ENCODE peak calls at places on chromosome 14, in seven cellular contexts. One of them, this sample, is unnamed.

GRCh38 chr14:60647081-60647836 is 2.0 kb downstream of the SIX1 start:
- DNase-seq in neuronal stem cell: peak; percentile 54
- DNase-seq in H9: peak; percentile 66
- DNase-seq in IMR-90: peak; percentile 69
- DNase-seq in H1: peak; percentile 74
- DNase-seq in mesendoderm: peak; percentile 77
- DNase-seq in trophoblast cell: no peak
- DNase-seq in this sample: peak; percentile 48

GRCh38 chr14:97638864-97639263 is 841.7 kb downstream of the VRK1 start:
- DNase-seq in neuronal stem cell: no peak
- DNase-seq in H9: no peak
- DNase-seq in IMR-90: no peak
- DNase-seq in H1: no peak
- DNase-seq in mesendoderm: no peak
- DNase-seq in trophoblast cell: no peak
- DNase-seq in this sample: no peak

GRCh38 chr14:35701531-35701930 is 107.6 kb downstream of the RALGAPA1 start:
- DNase-seq in neuronal stem cell: no peak
- DNase-seq in H9: no peak
- DNase-seq in IMR-90: no peak
- DNase-seq in H1: no peak
- DNase-seq in mesendoderm: no peak
- DNase-seq in trophoblast cell: no peak
- DNase-seq in this sample: no peak

GRCh38 chr14:39368261-39368959 is 63.8 kb downstream of the FBXO33 start:
- DNase-seq in neuronal stem cell: peak; percentile 69
- DNase-seq in H9: peak; percentile 80
- DNase-seq in IMR-90: peak; percentile 78
- DNase-seq in H1: peak; percentile 63
- DNase-seq in mesendoderm: peak; percentile 96
- DNase-seq in trophoblast cell: peak; percentile 71
- DNase-seq in this sample: peak; percentile 77

GRCh38 chr14:33510991-33511390 is 439.9 kb downstream of the EGLN3 start:
- DNase-seq in neuronal stem cell: no peak
- DNase-seq in H9: no peak
- DNase-seq in IMR-90: no peak
- DNase-seq in H1: no peak
- DNase-seq in mesendoderm: no peak
- DNase-seq in trophoblast cell: no peak
- DNase-seq in this sample: no peak

GRCh38 chr14:96098309-96098998 is 59.3 kb downstream of the C14orf132 start:
- DNase-seq in neuronal stem cell: peak; percentile 45
- DNase-seq in H9: peak; percentile 88
- DNase-seq in IMR-90: peak; percentile 71
- DNase-seq in H1: peak; percentile 75
- DNase-seq in mesendoderm: peak; percentile 88
- DNase-seq in trophoblast cell: peak; percentile 82
- DNase-seq in this sample: peak; percentile 76

GRCh38 chr14:70013269-70013873 is 134.2 kb downstream of the SMOC1 start:
- DNase-seq in neuronal stem cell: peak; percentile 54
- DNase-seq in H9: peak; percentile 74
- DNase-seq in IMR-90: peak; percentile 30
- DNase-seq in H1: peak; percentile 94
- DNase-seq in mesendoderm: peak; percentile 67
- DNase-seq in trophoblast cell: peak; percentile 59
- DNase-seq in this sample: no peak

GRCh38 chr14:85129907-85130306 is 400.0 kb upstream of the FLRT2 start:
- DNase-seq in neuronal stem cell: no peak
- DNase-seq in H9: no peak
- DNase-seq in IMR-90: no peak
- DNase-seq in H1: no peak
- DNase-seq in mesendoderm: no peak
- DNase-seq in trophoblast cell: no peak
- DNase-seq in this sample: no peak

GRCh38 chr14:68132722-68133121 is 313.1 kb downstream of the RAD51B start:
- DNase-seq in neuronal stem cell: no peak
- DNase-seq in H9: no peak
- DNase-seq in IMR-90: no peak
- DNase-seq in H1: no peak
- DNase-seq in mesendoderm: no peak
- DNase-seq in trophoblast cell: no peak
- DNase-seq in this sample: no peak

GRCh38 chr14:62409909-62410308 is 635.3 kb downstream of the KCNH5 start:
- DNase-seq in neuronal stem cell: no peak
- DNase-seq in H9: no peak
- DNase-seq in IMR-90: peak; percentile 80
- DNase-seq in H1: no peak
- DNase-seq in mesendoderm: no peak
- DNase-seq in trophoblast cell: no peak
- DNase-seq in this sample: peak; percentile 89

GRCh38 chr14:23441076-23441475 is 5.6 kb upstream of the MYH7 start:
- DNase-seq in neuronal stem cell: no peak
- DNase-seq in H9: no peak
- DNase-seq in IMR-90: no peak
- DNase-seq in H1: no peak
- DNase-seq in mesendoderm: no peak
- DNase-seq in trophoblast cell: no peak
- DNase-seq in this sample: no peak

GRCh38 chr14:38078393-38078792 is 129.3 kb upstream of the SSTR1 start:
- DNase-seq in neuronal stem cell: no peak
- DNase-seq in H9: no peak
- DNase-seq in IMR-90: no peak
- DNase-seq in H1: no peak
- DNase-seq in mesendoderm: no peak
- DNase-seq in trophoblast cell: no peak
- DNase-seq in this sample: no peak

GRCh38 chr14:86646125-86646524 is 1116.2 kb downstream of the FLRT2 start:
- DNase-seq in neuronal stem cell: no peak
- DNase-seq in H9: no peak
- DNase-seq in IMR-90: no peak
- DNase-seq in H1: no peak
- DNase-seq in mesendoderm: no peak
- DNase-seq in trophoblast cell: no peak
- DNase-seq in this sample: no peak

GRCh38 chr14:23569443-23570151 is 2.0 kb upstream of the AP1G2 start:
- DNase-seq in neuronal stem cell: no peak
- DNase-seq in H9: peak; percentile 81
- DNase-seq in IMR-90: no peak
- DNase-seq in H1: no peak
- DNase-seq in mesendoderm: peak; percentile 90
- DNase-seq in trophoblast cell: no peak
- DNase-seq in this sample: no peak

GRCh38 chr14:23864252-23864651 is 89.3 kb upstream of the DHRS4 start:
- DNase-seq in neuronal stem cell: no peak
- DNase-seq in H9: no peak
- DNase-seq in IMR-90: no peak
- DNase-seq in H1: no peak
- DNase-seq in mesendoderm: no peak
- DNase-seq in trophoblast cell: peak; percentile 23
- DNase-seq in this sample: no peak

GRCh38 chr14:98994571-98994970 is 277.4 kb downstream of the BCL11B start:
- DNase-seq in neuronal stem cell: no peak
- DNase-seq in H9: no peak
- DNase-seq in IMR-90: no peak
- DNase-seq in H1: no peak
- DNase-seq in mesendoderm: no peak
- DNase-seq in trophoblast cell: no peak
- DNase-seq in this sample: no peak

GRCh38 chr14:26180221-26180620 is 417.6 kb downstream of the NOVA1 start:
- DNase-seq in neuronal stem cell: no peak
- DNase-seq in H9: no peak
- DNase-seq in IMR-90: no peak
- DNase-seq in H1: no peak
- DNase-seq in mesendoderm: no peak
- DNase-seq in trophoblast cell: no peak
- DNase-seq in this sample: no peak

GRCh38 chr14:90091393-90091792 is 29.6 kb downstream of the KCNK13 start:
- DNase-seq in neuronal stem cell: no peak
- DNase-seq in H9: no peak
- DNase-seq in IMR-90: peak; percentile 20
- DNase-seq in H1: no peak
- DNase-seq in mesendoderm: no peak
- DNase-seq in trophoblast cell: no peak
- DNase-seq in this sample: no peak

GRCh38 chr14:96741151-96741977 is 55.8 kb upstream of the VRK1 start:
- DNase-seq in neuronal stem cell: peak; percentile 66
- DNase-seq in H9: peak; percentile 73
- DNase-seq in IMR-90: peak; percentile 15
- DNase-seq in H1: peak; percentile 94
- DNase-seq in mesendoderm: peak; percentile 46
- DNase-seq in trophoblast cell: peak; percentile 78
- DNase-seq in this sample: peak; percentile 46

GRCh38 chr14:60220084-60220483 is 28.9 kb upstream of the PPM1A start:
- DNase-seq in neuronal stem cell: no peak
- DNase-seq in H9: no peak
- DNase-seq in IMR-90: no peak
- DNase-seq in H1: no peak
- DNase-seq in mesendoderm: no peak
- DNase-seq in trophoblast cell: no peak
- DNase-seq in this sample: no peak

GRCh38 chr14:50047274-50047676 is 69.1 kb downstream of the VCPKMT start:
- DNase-seq in neuronal stem cell: no peak
- DNase-seq in H9: no peak
- DNase-seq in IMR-90: no peak
- DNase-seq in H1: no peak
- DNase-seq in mesendoderm: peak; percentile 40
- DNase-seq in trophoblast cell: peak; percentile 24
- DNase-seq in this sample: no peak
- H3K4me1 ChIP-seq in neuronal stem cell: no peaks in the 10 kb centered on the region
- H3K4me1 ChIP-seq in H9: peaks cover 8% of the 10 kb centered on the region
- H3K4me1 ChIP-seq in IMR-90: peaks cover 12% of the 10 kb centered on the region
- H3K4me1 ChIP-seq in H1: peaks cover 4% of the 10 kb centered on the region
- H3K4me1 ChIP-seq in mesendoderm: peaks cover 4% of the 10 kb centered on the region
- H3K4me1 ChIP-seq in trophoblast cell: peaks cover 47% of the 10 kb centered on the region
- H3K4me1 ChIP-seq in this sample: peaks cover 2% of the 10 kb centered on the region

GRCh38 chr14:104163541-104163940 is 25.2 kb downstream of the KIF26A start:
- DNase-seq in neuronal stem cell: no peak
- DNase-seq in H9: no peak
- DNase-seq in IMR-90: no peak
- DNase-seq in H1: no peak
- DNase-seq in mesendoderm: no peak
- DNase-seq in trophoblast cell: no peak
- DNase-seq in this sample: no peak

GRCh38 chr14:104164041-104164440 is 25.7 kb downstream of the KIF26A start:
- DNase-seq in neuronal stem cell: no peak
- DNase-seq in H9: no peak
- DNase-seq in IMR-90: no peak
- DNase-seq in H1: no peak
- DNase-seq in mesendoderm: no peak
- DNase-seq in trophoblast cell: no peak
- DNase-seq in this sample: no peak

GRCh38 chr14:104162495-104162894 is 24.1 kb downstream of the KIF26A start:
- DNase-seq in neuronal stem cell: no peak
- DNase-seq in H9: no peak
- DNase-seq in IMR-90: no peak
- DNase-seq in H1: no peak
- DNase-seq in mesendoderm: no peak
- DNase-seq in trophoblast cell: no peak
- DNase-seq in this sample: no peak

GRCh38 chr14:104166698-104167097 is 28.3 kb downstream of the KIF26A start:
- DNase-seq in neuronal stem cell: no peak
- DNase-seq in H9: no peak
- DNase-seq in IMR-90: no peak
- DNase-seq in H1: no peak
- DNase-seq in mesendoderm: no peak
- DNase-seq in trophoblast cell: no peak
- DNase-seq in this sample: no peak

GRCh38 chr14:104164512-104164911 is 26.1 kb downstream of the KIF26A start:
- DNase-seq in neuronal stem cell: no peak
- DNase-seq in H9: no peak
- DNase-seq in IMR-90: no peak
- DNase-seq in H1: no peak
- DNase-seq in mesendoderm: no peak
- DNase-seq in trophoblast cell: no peak
- DNase-seq in this sample: no peak
- H3K23ac ChIP-seq in neuronal stem cell: peak overlapping the region; percentile 68
- H3K23ac ChIP-seq in H9: no peak overlapping the region
- H3K23ac ChIP-seq in IMR-90: no peak overlapping the region
- H3K23ac ChIP-seq in H1: no peak overlapping the region
- H3K23ac ChIP-seq in mesendoderm: no peak overlapping the region
- H3K23ac ChIP-seq in trophoblast cell: no peak overlapping the region
- H3K23ac ChIP-seq in this sample: no peak overlapping the region

DNA sequence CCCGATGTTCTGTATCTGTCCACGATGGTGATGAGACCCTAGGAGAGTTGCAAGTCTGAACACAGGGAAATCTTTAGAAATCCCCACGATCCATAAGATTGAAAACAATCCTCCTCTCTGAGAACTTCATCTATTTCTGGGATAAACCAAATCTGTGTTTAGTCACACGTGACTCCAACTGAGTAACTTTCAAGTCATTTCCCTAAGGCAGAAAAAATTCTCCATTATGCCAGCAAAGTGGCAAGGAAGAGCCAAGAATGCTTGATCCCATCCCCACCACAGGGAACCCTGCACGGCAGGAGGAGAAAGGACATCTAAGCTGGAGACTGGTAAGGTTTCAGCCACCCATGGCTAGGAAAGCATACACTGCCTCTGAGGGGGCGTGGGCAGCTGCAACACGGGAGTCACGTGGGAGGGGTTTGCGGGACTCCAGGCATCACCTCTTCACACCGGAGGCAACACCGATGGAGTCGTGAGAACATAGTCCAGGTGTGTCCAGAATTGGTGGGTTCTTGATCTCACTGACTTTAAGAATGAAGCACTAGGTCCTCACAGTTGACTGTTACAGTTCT is 2.9 kb upstream of the SIVA1 start:
- DNase-seq in neuronal stem cell: no peak
- DNase-seq in H9: no peak
- DNase-seq in IMR-90: peak; percentile 48
- DNase-seq in H1: no peak
- DNase-seq in mesendoderm: no peak
- DNase-seq in trophoblast cell: no peak
- DNase-seq in this sample: no peak
- H3K4me1 ChIP-seq in neuronal stem cell: peaks cover 23% of the 10 kb centered on the region
- H3K4me1 ChIP-seq in H9: no peaks in the 10 kb centered on the region
- H3K4me1 ChIP-seq in IMR-90: peaks cover 33% of the 10 kb centered on the region
- H3K4me1 ChIP-seq in H1: no peaks in the 10 kb centered on the region
- H3K4me1 ChIP-seq in mesendoderm: peaks cover 4% of the 10 kb centered on the region
- H3K4me1 ChIP-seq in trophoblast cell: peaks cover 25% of the 10 kb centered on the region
- H3K4me1 ChIP-seq in this sample: peaks cover 38% of the 10 kb centered on the region

GRCh38 chr14:64885555-64885954 is 5.8 kb upstream of the SPTB start:
- DNase-seq in neuronal stem cell: no peak
- DNase-seq in H9: no peak
- DNase-seq in IMR-90: no peak
- DNase-seq in H1: no peak
- DNase-seq in mesendoderm: no peak
- DNase-seq in trophoblast cell: no peak
- DNase-seq in this sample: no peak

GRCh38 chr14:64875350-64875749 is 4.4 kb downstream of the SPTB start:
- DNase-seq in neuronal stem cell: no peak
- DNase-seq in H9: no peak
- DNase-seq in IMR-90: no peak
- DNase-seq in H1: no peak
- DNase-seq in mesendoderm: no peak
- DNase-seq in trophoblast cell: no peak
- DNase-seq in this sample: no peak

GRCh38 chr14:64879635-64880381 is at the start of gene SPTB:
- DNase-seq in neuronal stem cell: peak; percentile 27
- DNase-seq in H9: peak; percentile 79
- DNase-seq in IMR-90: no peak
- DNase-seq in H1: peak; percentile 73
- DNase-seq in mesendoderm: peak; percentile 53
- DNase-seq in trophoblast cell: peak; percentile 22
- DNase-seq in this sample: peak; percentile 3

GRCh38 chr14:64878775-64879634 is 702 bp downstream of the SPTB start:
- DNase-seq in neuronal stem cell: peak; percentile 17
- DNase-seq in H9: peak; percentile 40
- DNase-seq in IMR-90: no peak
- DNase-seq in H1: peak; percentile 73
- DNase-seq in mesendoderm: peak; percentile 30
- DNase-seq in trophoblast cell: no peak
- DNase-seq in this sample: peak; percentile 8

GRCh38 chr14:64880382-64881121 is 845 bp upstream of the SPTB start:
- DNase-seq in neuronal stem cell: peak; percentile 57
- DNase-seq in H9: peak; percentile 80
- DNase-seq in IMR-90: no peak
- DNase-seq in H1: peak; percentile 88
- DNase-seq in mesendoderm: peak; percentile 74
- DNase-seq in trophoblast cell: peak; percentile 48
- DNase-seq in this sample: peak; percentile 19
- H3K23ac ChIP-seq in neuronal stem cell: no peak overlapping the region
- H3K23ac ChIP-seq in H9: no peak overlapping the region
- H3K23ac ChIP-seq in IMR-90: no peak overlapping the region
- H3K23ac ChIP-seq in H1: no peak overlapping the region
- H3K23ac ChIP-seq in mesendoderm: no peak overlapping the region
- H3K23ac ChIP-seq in trophoblast cell: no peak overlapping the region
- H3K23ac ChIP-seq in this sample: no peak overlapping the region

This sample was measured in mesenchymal stem cell.